ENCODE peak calls at places on chromosomes 12 and 14, in five cellular contexts. S is heart right ventricle, B is brain microvascular endothelial cell, N is A549, V is tibial artery. Y is an unnamed sample.

GRCh38 chr14:23017091-23017490 is 7.1 kb upstream of the C14orf93 start:
- DNase-seq in B (no peak), N (no peak), V (no peak), S (no peak), Y (no peak)

GRCh38 chr12:88723219-88723618 is 142.9 kb upstream of the KITLG start:
- DNase-seq in V (no peak), B (peak; percentile 9), S (no peak), N (no peak), Y (no peak)

GRCh38 chr12:93050026-93050747 is 121.1 kb upstream of the EEA1 start:
- DNase-seq in B (peak; percentile 37), S (no peak), N (no peak), V (no peak), Y (no peak)

GRCh38 chr12:113899844-113900471 is 66.2 kb downstream of the RBM19 start:
- DNase-seq in V (no peak), N (no peak), S (no peak), B (no peak), Y (no peak)

GRCh38 chr12:122067966-122068365 is 10.6 kb upstream of the MLXIP start:
- DNase-seq in N (no peak), V (no peak), B (no peak), S (peak; percentile 48), Y (no peak)

GRCh38 chr12:111434680-111435338 is 29.1 kb downstream of the SH2B3 start:
- DNase-seq in B (peak; percentile 65), V (peak; percentile 62), S (peak; percentile 77), N (no peak), Y (peak; percentile 79)

GRCh38 chr12:19462441-19462840 is 23.1 kb downstream of the AEBP2 start:
- DNase-seq in S (no peak), N (no peak), V (no peak), B (peak; percentile 20), Y (no peak)

GRCh38 chr14:74634964-74635363 is 22.9 kb upstream of the LTBP2 start:
- DNase-seq in B (no peak), V (no peak), S (no peak), N (no peak), Y (no peak)

GRCh38 chr14:36519431-36520321 is at the start of gene NKX2-1:
- DNase-seq in V (no peak), B (no peak), N (peak; percentile 43), S (no peak), Y (no peak)

GRCh38 chr14:66709292-66709691 is 201.3 kb downstream of the GPHN start:
- DNase-seq in N (no peak), S (no peak), V (no peak), B (peak; percentile 74), Y (no peak)

GRCh38 chr12:110639336-110640178 is 25.6 kb downstream of the TCTN1 start:
- DNase-seq in V (no peak), S (no peak), N (no peak), B (peak; percentile 40), Y (no peak)

GRCh38 chr14:100375273-100375962 is 52.3 kb downstream of the SLC25A47 start:
- DNase-seq in N (no peak), S (peak; percentile 69), V (peak; percentile 78), B (peak; percentile 96), Y (peak; percentile 54)

GRCh38 chr12:54159140-54159539 is 29.6 kb downstream of the SMUG1 start:
- DNase-seq in B (no peak), V (no peak), S (no peak), N (no peak), Y (no peak)

DNA sequence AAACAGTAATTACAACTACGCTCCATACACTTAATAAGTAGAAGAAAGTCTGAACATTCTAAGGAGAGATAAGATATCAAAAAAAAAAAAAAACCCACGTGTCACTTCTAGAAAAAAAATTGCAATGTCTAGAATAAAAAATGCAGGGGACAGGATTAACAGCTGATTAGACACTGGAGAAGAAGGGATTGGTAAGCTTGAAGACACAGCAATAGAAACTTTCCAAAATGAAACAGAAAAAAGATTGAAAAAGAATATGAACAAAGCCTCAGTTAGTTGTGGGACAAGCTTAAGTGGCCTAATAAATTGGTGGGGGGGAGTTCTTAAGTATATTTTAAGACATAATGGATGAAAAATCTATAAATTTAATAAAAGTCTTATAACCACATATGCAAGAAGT is 105.5 kb downstream of the PTPRR start:
- DNase-seq in B (no peak), S (no peak), V (no peak), N (no peak), Y (no peak)
- H3K27ac ChIP-seq in B (no peak overlapping the region), S (no peak overlapping the region), V (no peak overlapping the region), N (no peak overlapping the region), Y (no peak overlapping the region)

DNA sequence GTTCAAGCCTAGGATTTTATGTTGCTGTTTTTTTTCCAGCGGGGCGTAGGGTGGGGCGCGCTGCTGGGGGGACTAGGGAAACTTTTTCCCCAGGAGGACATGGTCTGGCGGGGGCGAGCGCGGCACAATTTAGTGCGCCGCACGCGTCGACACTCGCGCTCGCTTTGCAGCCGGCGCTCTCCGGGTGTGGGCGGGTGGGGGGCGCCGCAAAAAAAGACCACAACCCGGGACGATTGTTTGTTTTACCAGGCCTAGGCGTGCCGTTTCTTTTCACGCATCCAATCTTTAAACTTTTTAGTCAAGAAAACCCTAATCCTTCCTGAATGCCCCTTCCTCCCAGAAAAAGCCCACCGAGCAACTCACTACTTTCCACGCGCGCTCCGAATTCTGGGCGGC is 865 bp upstream of the ZFP36L1 start:
- DNase-seq in V (no peak), S (no peak), N (no peak), B (no peak), Y (no peak)
- H3K4me3 ChIP-seq in V (peak overlapping the region; percentile 95), S (peak overlapping the region; percentile 85), N (peak overlapping the region; percentile 95), B (peak overlapping the region; percentile 81), Y (peak overlapping the region; percentile 92)

GRCh38 chr12:124829708-124830304 is 33.9 kb downstream of the SCARB1 start:
- DNase-seq in S (no peak), V (no peak), B (no peak), N (peak; percentile 47), Y (no peak)

GRCh38 chr12:124828264-124829007 is 35.2 kb downstream of the SCARB1 start:
- DNase-seq in S (no peak), N (peak; percentile 95), V (no peak), B (peak; percentile 46), Y (no peak)

GRCh38 chr12:124830306-124830705 is 33.4 kb downstream of the SCARB1 start:
- DNase-seq in N (no peak), B (no peak), V (no peak), S (no peak), Y (no peak)

GRCh38 chr12:124829008-124829707 is 34.5 kb downstream of the SCARB1 start:
- DNase-seq in B (peak; percentile 96), N (peak; percentile 84), V (no peak), S (no peak), Y (no peak)

DNA sequence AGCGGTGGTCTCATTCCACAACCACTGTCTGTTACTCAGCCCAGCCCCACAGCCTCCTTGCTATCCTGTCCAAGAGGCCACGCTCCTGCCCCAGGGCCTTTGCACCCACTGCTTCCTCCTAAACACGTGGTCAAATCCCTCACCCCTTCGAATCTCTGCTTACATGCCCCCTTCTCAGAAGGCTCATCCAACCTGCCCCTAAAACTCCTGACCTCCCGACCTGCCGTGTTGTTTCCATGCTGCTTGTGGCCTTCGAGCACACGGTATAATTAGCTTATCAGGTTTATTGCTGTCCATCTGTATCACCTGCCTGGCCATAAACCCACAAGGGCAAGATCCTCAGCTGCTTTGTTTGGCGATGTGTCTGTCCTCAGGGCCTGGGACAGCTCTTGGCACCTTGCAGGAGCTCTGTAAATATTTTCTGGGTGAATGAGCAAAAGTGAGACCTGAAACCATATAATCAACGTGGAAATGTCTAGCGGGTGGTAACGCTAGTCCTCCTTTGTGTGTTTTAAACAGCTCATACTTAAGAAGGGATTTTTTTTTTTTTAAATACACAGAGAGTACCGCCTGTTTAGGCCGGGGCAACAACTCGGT is 36.0 kb downstream of the SCARB1 start:
- DNase-seq in S (no peak), N (peak; percentile 36), B (no peak), V (no peak), Y (no peak)
- TF ChIP-seq CTCF in S (no peak), N (peak; percentile 4), B (no peak), V (no peak), Y (no peak)

DNA sequence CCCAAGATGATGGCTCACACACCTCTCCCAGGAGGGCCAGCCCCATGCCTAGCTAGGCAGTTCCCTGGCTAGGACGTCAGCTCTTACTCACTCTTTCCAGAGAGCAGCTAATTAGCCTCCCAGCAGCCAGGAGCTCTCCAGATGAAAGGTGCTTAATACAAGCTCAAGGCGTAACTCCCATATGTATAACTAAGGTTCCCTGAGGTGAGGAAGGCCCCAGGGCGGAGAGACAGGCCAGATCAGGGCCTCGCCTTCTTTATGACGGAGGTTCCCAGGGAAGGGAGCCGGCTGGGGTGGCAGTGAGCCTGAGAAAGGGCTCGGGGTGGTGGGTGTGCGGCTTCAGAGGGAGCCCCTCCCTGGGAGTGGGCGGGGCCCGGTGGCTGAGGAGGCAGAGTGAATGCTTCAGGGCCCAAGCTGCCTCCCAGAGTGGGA is 26.4 kb upstream of the ZFP36L1 start:
- DNase-seq in S (no peak), V (no peak), N (no peak), B (peak; percentile 28), Y (no peak)
- H3K27ac ChIP-seq in S (no peak overlapping the region), V (peak overlapping the region; percentile 55), N (peak overlapping the region; percentile 72), B (no peak overlapping the region), Y (peak overlapping the region; percentile 60)

GRCh38 chr14:64706119-64706465 is 1.9 kb downstream of the PLEKHG3 start:
- DNase-seq in N (no peak), B (no peak), S (no peak), V (peak; percentile 16), Y (no peak)

GRCh38 chr14:64709126-64709525 is 4.9 kb downstream of the PLEKHG3 start:
- DNase-seq in V (peak; percentile 12), N (no peak), B (no peak), S (no peak), Y (peak; percentile 52)

GRCh38 chr14:64708148-64709004 is 4.2 kb downstream of the PLEKHG3 start:
- DNase-seq in V (peak; percentile 59), S (peak; percentile 24), B (no peak), N (peak; percentile 78), Y (peak; percentile 76)

GRCh38 chr14:64706552-64707193 is 2.4 kb downstream of the PLEKHG3 start:
- DNase-seq in S (peak; percentile 54), N (no peak), B (no peak), V (peak; percentile 17), Y (peak; percentile 63)

DNA sequence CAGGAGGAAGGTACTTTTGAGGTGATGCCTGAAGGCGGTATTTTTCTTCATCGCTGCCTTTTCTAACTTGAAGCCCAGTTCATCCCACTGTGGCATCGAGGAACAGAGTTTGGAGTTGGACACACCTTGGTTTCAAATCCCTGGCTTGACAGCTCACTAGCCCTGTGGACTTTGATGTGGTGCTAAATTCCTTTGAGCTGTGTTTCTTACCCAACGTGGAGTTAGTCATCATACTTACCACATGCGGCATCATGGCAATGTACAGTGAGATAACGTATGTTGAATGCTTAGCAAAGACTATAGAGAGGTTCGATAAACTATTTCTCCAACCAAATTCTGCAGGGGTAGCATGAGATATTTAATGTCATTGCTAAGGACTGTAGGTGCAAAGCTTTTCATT is 3.4 kb downstream of the PLEKHG3 start:
- DNase-seq in B (peak; percentile 86), N (peak; percentile 75), V (peak; percentile 17), S (no peak), Y (no peak)
- H3K4me3 ChIP-seq in B (no peak overlapping the region), N (peak overlapping the region; percentile 30), V (peak overlapping the region; percentile 85), S (peak overlapping the region; percentile 14), Y (no peak overlapping the region)

GRCh38 chr12:45462506-45462905 is 246.6 kb downstream of the ANO6 start:
- DNase-seq in B (no peak), N (no peak), V (no peak), S (no peak), Y (no peak)

GRCh38 chr12:45469902-45470301 is 254.0 kb downstream of the ANO6 start:
- DNase-seq in V (no peak), S (no peak), B (no peak), N (no peak), Y (no peak)

GRCh38 chr12:45458854-45459807 is 243.2 kb downstream of the ANO6 start:
- DNase-seq in V (no peak), B (no peak), S (no peak), N (no peak), Y (no peak)

GRCh38 chr12:45468751-45469615 is 253.1 kb downstream of the ANO6 start:
- DNase-seq in N (no peak), B (no peak), V (no peak), S (no peak), Y (no peak)

GRCh38 chr12:45464699-45465098 is 248.8 kb downstream of the ANO6 start:
- DNase-seq in V (no peak), N (no peak), B (no peak), S (no peak), Y (no peak)
- TF ChIP-seq CTCF in V (no peak), N (no peak), B (peak; percentile 48), S (no peak), Y (no peak)